ENCODE peak calls at places on chromosomes 13 and 19, in nine cellular contexts. X is foreskin fibroblast; O is activated T-helper 2 cell treated with anti-CD3 and anti-CD28 coated beads, Interferon-gamma antibody, Interleukin-2, Interleukin-4, amounts not matched to agents 10 μg/mL and 5 μg/mL and 100 μg/mL, durations not matched to agents 14 hours and 24 hours and 36 hours; A is heart right ventricle; N is iPS DF 6.9; T is central memory CD8-positive, alpha-beta T cell; K is GDM1; R is head of caudate nucleus; D is A172. L is an unnamed sample.

GRCh38 chr19:46487178-46487801 is 8.4 kb downstream of the PNMA8B start:
- DNase-seq in N (no peak), R (no peak), A (no peak), O (no peak), D (no peak), X (no peak), T (no peak), K (no peak), L (no peak)

GRCh38 chr19:3670796-3671679 is 29.2 kb downstream of the PIP5K1C start:
- DNase-seq in X (peak; percentile 66), R (no peak), T (no peak), O (no peak), D (peak; percentile 43), N (no peak), K (no peak), A (peak; percentile 84), L (peak; percentile 94)

GRCh38 chr13:42225051-42225450 is 46.9 kb upstream of the AKAP11 start:
- DNase-seq in X (no peak), N (no peak), T (no peak), A (no peak), O (no peak), K (no peak), R (no peak), D (no peak), L (no peak)

GRCh38 chr13:23856008-23856750 is 33.0 kb downstream of the MIPEP start:
- DNase-seq in T (no peak), X (no peak), R (no peak), O (no peak), A (no peak), D (no peak), N (no peak), K (no peak), L (no peak)

GRCh38 chr13:76512676-76513277 is 373.4 kb downstream of the KCTD12 start:
- DNase-seq in O (no peak), T (no peak), D (peak; percentile 14), K (peak; percentile 11), X (peak; percentile 91), R (no peak), A (no peak), N (no peak), L (no peak)

GRCh38 chr19:52140077-52140710 is 456 bp upstream of the ZNF616 start:
- DNase-seq in D (no peak), T (no peak), N (no peak), K (no peak), R (no peak), X (no peak), O (no peak), A (no peak), L (no peak)

GRCh38 chr13:72849571-72849970 is 67.6 kb downstream of the PIBF1 start:
- DNase-seq in R (no peak), K (no peak), X (peak; percentile 8), D (no peak), A (no peak), T (no peak), O (no peak), N (no peak), L (no peak)

GRCh38 chr13:101661839-101662238 is 209.4 kb downstream of the ITGBL1 start:
- DNase-seq in R (no peak), D (peak; percentile 15), N (no peak), A (no peak), T (no peak), X (no peak), O (no peak), K (no peak), L (no peak)

GRCh38 chr19:5903502-5904301 is at the start of gene NDUFA11:
- DNase-seq in R (peak; percentile 94), N (peak; percentile 73), X (peak; percentile 94), K (peak; percentile 96), D (no peak), A (peak; percentile 97), O (peak; percentile 96), T (peak; percentile 96), L (peak; percentile 100)

GRCh38 chr19:16076958-16077611 is 790 bp downstream of the TPM4 start:
- DNase-seq in T (no peak), K (no peak), O (no peak), R (peak; percentile 62), X (no peak), N (no peak), D (no peak), A (peak; percentile 69), L (peak; percentile 67)

GRCh38 chr19:43675269-43675879 is 5.4 kb upstream of the PLAUR start:
- DNase-seq in D (peak; percentile 95), X (no peak), R (no peak), T (no peak), K (no peak), O (no peak), A (no peak), N (no peak), L (no peak)

L was measured in right atrium auricular region.